ENCODE peak calls at places on chromosome 1, in four cellular contexts. One of them, this sample, is unnamed.

GRCh38 chr1:203499643-203500278 is 5.8 kb downstream of the OPTC start:
- DNase-seq in heart left ventricle: no peak
- DNase-seq in D341Med: no peak
- DNase-seq in cardiac fibroblast: no peak
- DNase-seq in this sample: no peak

GRCh38 chr1:54273837-54274192 is 73.8 kb downstream of the MRPL37 start:
- DNase-seq in heart left ventricle: peak; percentile 82
- DNase-seq in D341Med: peak; percentile 83
- DNase-seq in cardiac fibroblast: peak; percentile 38
- DNase-seq in this sample: no peak

GRCh38 chr1:219298581-219299148 is 125.0 kb downstream of the LYPLAL1 start:
- DNase-seq in heart left ventricle: no peak
- DNase-seq in D341Med: no peak
- DNase-seq in cardiac fibroblast: peak; percentile 85
- DNase-seq in this sample: no peak

GRCh38 chr1:160394673-160395072 is 5.7 kb upstream of the VANGL2 start:
- DNase-seq in heart left ventricle: no peak
- DNase-seq in D341Med: no peak
- DNase-seq in cardiac fibroblast: no peak
- DNase-seq in this sample: no peak

GRCh38 chr1:230146709-230147108 is 79.7 kb downstream of the GALNT2 start:
- DNase-seq in heart left ventricle: no peak
- DNase-seq in D341Med: no peak
- DNase-seq in cardiac fibroblast: no peak
- DNase-seq in this sample: no peak

GRCh38 chr1:231387770-231388669 is 34.1 kb downstream of the EGLN1 start:
- DNase-seq in heart left ventricle: no peak
- DNase-seq in D341Med: no peak
- DNase-seq in cardiac fibroblast: no peak
- DNase-seq in this sample: no peak

GRCh38 chr1:184061396-184062003 is 10.0 kb downstream of the TSEN15 start:
- DNase-seq in heart left ventricle: no peak
- DNase-seq in D341Med: no peak
- DNase-seq in cardiac fibroblast: peak; percentile 58
- DNase-seq in this sample: no peak

GRCh38 chr1:27527857-27528700 is 38.1 kb upstream of the WASF2 start:
- DNase-seq in heart left ventricle: no peak
- DNase-seq in D341Med: peak; percentile 52
- DNase-seq in cardiac fibroblast: no peak
- DNase-seq in this sample: peak; percentile 54

GRCh38 chr1:22978299-22978698 is 5.6 kb upstream of the LACTBL1 start:
- DNase-seq in heart left ventricle: no peak
- DNase-seq in D341Med: no peak
- DNase-seq in cardiac fibroblast: no peak
- DNase-seq in this sample: no peak

GRCh38 chr1:169899519-169900217 is 6.0 kb upstream of the SCYL3 start:
- DNase-seq in heart left ventricle: no peak
- DNase-seq in D341Med: no peak
- DNase-seq in cardiac fibroblast: no peak
- DNase-seq in this sample: no peak

GRCh38 chr1:226809785-226810571 is 60.4 kb upstream of the PSEN2 start:
- DNase-seq in heart left ventricle: no peak
- DNase-seq in D341Med: no peak
- DNase-seq in cardiac fibroblast: no peak
- DNase-seq in this sample: no peak